ENCODE peak calls at places on chromosomes 6 and 20, in nine cellular contexts. H is CD4-positive, alpha-beta T cell; R is astrocyte; M is gastrocnemius medialis; N is GM12865; C is GM23338; K is activated B cell treated with CpG ODN at 0.5 μM for 24 hours; B is endothelial cell; Y is RWPE1. I is an unnamed sample.

GRCh38 chr20:2303693-2304092 is 7.9 kb downstream of the TGM3 start:
- DNase-seq in H (no peak), R (no peak), M (no peak), N (no peak), C (no peak), K (no peak), B (no peak), Y (no peak), I (no peak)

GRCh38 chr6:155541976-155542375 is 86.3 kb upstream of the NOX3 start:
- DNase-seq in H (no peak), R (no peak), M (no peak), N (no peak), C (no peak), K (no peak), B (no peak), Y (no peak), I (no peak)

GRCh38 chr6:137879885-137880430 is 12.9 kb downstream of the TNFAIP3 start:
- DNase-seq in H (no peak), R (no peak), M (no peak), N (no peak), C (peak), K (no peak), B (no peak), Y (no peak), I (no peak)

GRCh38 chr6:108541843-108542795 is 18.6 kb upstream of the FOXO3 start:
- DNase-seq in H (peak), R (peak), M (peak), N (peak), C (peak), K (peak), B (peak), Y (peak), I (peak)

GRCh38 chr6:160355001-160355400 is 6.8 kb downstream of the SLC22A3 start:
- DNase-seq in H (no peak), R (peak), M (peak), N (no peak), C (no peak), K (no peak), B (no peak), Y (peak), I (peak)

GRCh38 chr6:143270026-143270425 is 180.5 kb downstream of the ADAT2 start:
- DNase-seq in H (no peak), R (peak), M (no peak), N (no peak), C (no peak), K (no peak), B (no peak), Y (no peak), I (no peak)

GRCh38 chr20:20549699-20550098 is 162.7 kb downstream of the RALGAPA2 start:
- DNase-seq in H (no peak), R (peak), M (no peak), N (no peak), C (no peak), K (no peak), B (no peak), Y (peak), I (no peak)

GRCh38 chr6:147459772-147460171 is 48.7 kb upstream of the SAMD5 start:
- DNase-seq in H (no peak), R (no peak), M (no peak), N (no peak), C (no peak), K (no peak), B (no peak), Y (no peak), I (no peak)

GRCh38 chr6:87660226-87660886 is 41.7 kb downstream of the AKIRIN2 start:
- DNase-seq in H (no peak), R (peak), M (peak), N (no peak), C (no peak), K (no peak), B (no peak), Y (no peak), I (no peak)

GRCh38 chr20:59170406-59171349 is 7.1 kb downstream of the ZNF831 start:
- DNase-seq in H (no peak), R (no peak), M (no peak), N (no peak), C (no peak), K (no peak), B (no peak), Y (no peak), I (no peak)

GRCh38 chr6:140768133-140768532 is 1364.6 kb upstream of the GJE1 start:
- DNase-seq in H (no peak), R (no peak), M (no peak), N (no peak), C (no peak), K (no peak), B (no peak), Y (no peak), I (no peak)

GRCh38 chr6:11778648-11779307 is at the start of gene ADTRP:
- DNase-seq in H (no peak), R (no peak), M (no peak), N (no peak), C (no peak), K (no peak), B (no peak), Y (no peak), I (no peak)

GRCh38 chr20:40688129-40689099 is 622 bp downstream of the MAFB start:
- DNase-seq in H (no peak), R (peak), M (no peak), N (no peak), C (no peak), K (no peak), B (peak), Y (no peak), I (no peak)

GRCh38 chr20:8940311-8940710 is 128.6 kb upstream of the PLCB4 start:
- DNase-seq in H (no peak), R (peak), M (peak), N (no peak), C (no peak), K (no peak), B (no peak), Y (no peak), I (no peak)

GRCh38 chr6:389143-389542 is 2.4 kb upstream of the IRF4 start:
- DNase-seq in H (no peak), R (no peak), M (no peak), N (no peak), C (no peak), K (no peak), B (no peak), Y (no peak), I (no peak)

GRCh38 chr20:19903168-19903676 is 113.9 kb upstream of the NAA20 start:
- DNase-seq in H (no peak), R (no peak), M (no peak), N (peak), C (peak), K (no peak), B (no peak), Y (no peak), I (peak)

GRCh38 chr6:106508836-106509235 is 120.5 kb downstream of the RTN4IP1 start:
- DNase-seq in H (no peak), R (no peak), M (no peak), N (no peak), C (no peak), K (no peak), B (no peak), Y (no peak), I (no peak)

GRCh38 chr6:148757944-148758343 is 11.1 kb downstream of the UST start:
- DNase-seq in H (no peak), R (no peak), M (no peak), N (peak), C (no peak), K (no peak), B (no peak), Y (no peak), I (peak)

GRCh38 chr6:138680085-138680484 is 93.5 kb upstream of the CCDC28A start:
- DNase-seq in H (no peak), R (no peak), M (no peak), N (peak), C (no peak), K (no peak), B (no peak), Y (no peak), I (no peak)

GRCh38 chr6:111222341-111222740 is 135.0 kb downstream of the SLC16A10 start:
- DNase-seq in H (no peak), R (no peak), M (no peak), N (no peak), C (no peak), K (no peak), B (no peak), Y (no peak), I (no peak)

GRCh38 chr20:64160536-64161495 is 3.4 kb upstream of the MYT1 start:
- DNase-seq in H (no peak), R (no peak), M (no peak), N (no peak), C (no peak), K (no peak), B (no peak), Y (no peak), I (no peak)

GRCh38 chr6:41966961-41967311 is 25.3 kb upstream of the CCND3 start:
- DNase-seq in H (no peak), R (peak), M (no peak), N (no peak), C (peak), K (no peak), B (peak), Y (peak), I (no peak)

GRCh38 chr6:89637960-89638319 is 607 bp downstream of the LYRM2 start:
- DNase-seq in H (no peak), R (no peak), M (no peak), N (no peak), C (no peak), K (no peak), B (no peak), Y (no peak), I (no peak)

DNA sequence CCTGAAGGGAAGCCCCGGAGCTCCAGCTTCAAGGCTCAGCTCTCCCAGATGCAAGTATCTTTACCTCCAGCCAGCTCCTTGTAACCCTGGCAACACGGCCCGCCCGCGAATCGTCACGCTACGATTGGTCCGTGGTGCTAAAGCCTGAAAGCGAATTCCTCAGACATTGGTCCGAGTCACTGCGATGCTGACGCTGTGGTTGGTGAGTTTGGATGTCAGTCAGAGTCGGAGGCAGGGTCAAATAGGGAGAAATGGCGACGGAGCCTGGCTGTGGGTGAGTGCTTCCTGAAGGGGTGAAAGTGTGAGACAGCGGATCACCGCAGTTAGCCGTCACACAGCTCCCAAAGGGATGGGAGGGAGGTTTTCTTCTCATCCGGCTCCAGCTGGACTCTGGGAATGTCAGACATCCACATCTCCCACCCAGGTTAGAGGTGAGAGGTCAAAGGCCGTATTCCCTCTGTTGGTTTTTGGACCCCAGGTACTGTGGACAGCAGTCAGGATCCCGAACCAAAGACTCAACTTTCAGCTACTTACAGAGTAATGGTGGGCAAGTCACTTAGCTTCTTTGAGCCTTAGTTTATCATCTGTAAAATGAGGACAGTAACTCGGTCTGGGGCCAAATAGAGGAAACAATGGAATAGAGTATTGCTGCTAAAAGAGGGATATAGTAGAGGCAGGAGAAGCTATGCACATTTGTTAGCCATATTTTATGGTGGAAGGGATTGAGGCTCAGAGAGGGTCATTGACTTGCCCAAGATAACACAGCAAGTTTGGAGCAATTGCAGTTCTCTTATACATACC is at the start of gene ZSWIM1:
- DNase-seq in H (peak), R (peak), M (peak), N (peak), C (peak), K (peak), B (peak), Y (peak), I (peak)
- TF ChIP-seq CTCF in H (no peak), R (no peak), M (no peak), N (no peak), C (no peak), K (no peak), B (no peak), Y (no peak), I (no peak)

GRCh38 chr20:48405909-48406308 is 421.9 kb downstream of the PREX1 start:
- DNase-seq in H (no peak), R (no peak), M (no peak), N (no peak), C (peak), K (no peak), B (peak), Y (no peak), I (peak)
- TF ChIP-seq CTCF in H (no peak), R (no peak), M (no peak), N (no peak), C (peak), K (no peak), B (no peak), Y (no peak), I (no peak)

GRCh38 chr6:119856136-119856535 is 506.6 kb upstream of the MAN1A1 start:
- DNase-seq in H (no peak), R (no peak), M (no peak), N (peak), C (no peak), K (no peak), B (no peak), Y (peak), I (peak)
- TF ChIP-seq CTCF in H (no peak), R (no peak), M (no peak), N (no peak), C (no peak), K (no peak), B (no peak), Y (no peak), I (no peak)

GRCh38 chr6:167501831-167502385 is 177.0 kb downstream of the TTLL2 start:
- DNase-seq in H (no peak), R (no peak), M (no peak), N (no peak), C (peak), K (no peak), B (peak), Y (no peak), I (no peak)
- TF ChIP-seq CTCF in H (no peak), R (no peak), M (no peak), N (no peak), C (peak), K (no peak), B (no peak), Y (no peak), I (no peak)

GRCh38 chr6:96015791-96016776 is at the start of gene FUT9:
- DNase-seq in H (no peak), R (peak), M (no peak), N (no peak), C (peak), K (no peak), B (peak), Y (no peak), I (no peak)
- TF ChIP-seq CTCF in H (no peak), R (no peak), M (no peak), N (no peak), C (peak), K (no peak), B (no peak), Y (no peak), I (no peak)

GRCh38 chr6:30672445-30673253 is at the start of gene DHX16:
- DNase-seq in H (peak), R (peak), M (peak), N (peak), C (peak), K (peak), B (peak), Y (peak), I (peak)

GRCh38 chr6:30664994-30665767 is 7.6 kb downstream of the DHX16 start:
- DNase-seq in H (no peak), R (no peak), M (no peak), N (no peak), C (no peak), K (no peak), B (no peak), Y (no peak), I (no peak)

GRCh38 chr6:30676660-30677270 is 4.0 kb upstream of the DHX16 start:
- DNase-seq in H (no peak), R (no peak), M (no peak), N (no peak), C (no peak), K (no peak), B (no peak), Y (no peak), I (no peak)

GRCh38 chr6:30670760-30671527 is 1.9 kb downstream of the DHX16 start:
- DNase-seq in H (no peak), R (no peak), M (no peak), N (no peak), C (peak), K (no peak), B (peak), Y (no peak), I (no peak)
- TF ChIP-seq CTCF in H (no peak), R (peak), M (no peak), N (peak), C (no peak), K (no peak), B (peak), Y (no peak), I (no peak)

I was measured in activated CD8-positive, alpha-beta T cell treated with anti-CD3 and anti-CD28 coated beads for 36 hours.